ENCODE peak calls at places on chromosomes 16 and 17, in five cellular contexts. One of them, this sample, is unnamed.
A peak's percentile ranks its signal among the peaks of the same experiment; 100 is the strongest.

GRCh38 chr16:71626858-71627213 is 852 bp downstream of the MARVELD3 start:
- DNase-seq in K562: peak; percentile 33
- DNase-seq in SK-N-SH: no peak
- DNase-seq in IMR-90: no peak
- DNase-seq in GM12878: no peak
- DNase-seq in this sample: no peak

GRCh38 chr16:86930001-86930400 is 351.7 kb downstream of the FOXL1 start:
- DNase-seq in IMR-90: no peak
- DNase-seq in SK-N-SH: no peak
- DNase-seq in GM12878: no peak
- DNase-seq in K562: no peak
- DNase-seq in this sample: no peak

GRCh38 chr17:7716299-7716886 is 1.2 kb upstream of the DNAH2 start:
- DNase-seq in SK-N-SH: no peak
- DNase-seq in GM12878: no peak
- DNase-seq in IMR-90: no peak
- DNase-seq in K562: no peak
- DNase-seq in this sample: no peak

GRCh38 chr17:49633762-49634486 is 44.0 kb downstream of the SPOP start:
- DNase-seq in IMR-90: no peak
- DNase-seq in K562: no peak
- DNase-seq in GM12878: no peak
- DNase-seq in SK-N-SH: no peak
- DNase-seq in this sample: no peak

GRCh38 chr17:67999291-67999911 is 3.1 kb upstream of the C17orf58 start:
- DNase-seq in SK-N-SH: no peak
- DNase-seq in K562: no peak
- DNase-seq in GM12878: no peak
- DNase-seq in IMR-90: peak; percentile 52
- DNase-seq in this sample: no peak

GRCh38 chr16:88561485-88562369 is 8.5 kb upstream of the ZC3H18 start:
- DNase-seq in K562: peak; percentile 85
- DNase-seq in IMR-90: peak; percentile 43
- DNase-seq in SK-N-SH: peak; percentile 91
- DNase-seq in GM12878: no peak
- DNase-seq in this sample: no peak

GRCh38 chr17:43636446-43636845 is 25.3 kb downstream of the MEOX1 start:
- DNase-seq in GM12878: no peak
- DNase-seq in K562: no peak
- DNase-seq in IMR-90: no peak
- DNase-seq in SK-N-SH: no peak
- DNase-seq in this sample: no peak

GRCh38 chr16:3259097-3259496 is 2.7 kb upstream of the MEFV start:
- DNase-seq in GM12878: no peak
- DNase-seq in IMR-90: no peak
- DNase-seq in SK-N-SH: no peak
- DNase-seq in K562: no peak
- DNase-seq in this sample: peak; percentile 61

GRCh38 chr17:51152766-51153209 is 571 bp upstream of the NME1 start:
- DNase-seq in SK-N-SH: peak; percentile 67
- DNase-seq in K562: no peak
- DNase-seq in GM12878: no peak
- DNase-seq in IMR-90: peak; percentile 32
- DNase-seq in this sample: peak; percentile 27

DNA sequence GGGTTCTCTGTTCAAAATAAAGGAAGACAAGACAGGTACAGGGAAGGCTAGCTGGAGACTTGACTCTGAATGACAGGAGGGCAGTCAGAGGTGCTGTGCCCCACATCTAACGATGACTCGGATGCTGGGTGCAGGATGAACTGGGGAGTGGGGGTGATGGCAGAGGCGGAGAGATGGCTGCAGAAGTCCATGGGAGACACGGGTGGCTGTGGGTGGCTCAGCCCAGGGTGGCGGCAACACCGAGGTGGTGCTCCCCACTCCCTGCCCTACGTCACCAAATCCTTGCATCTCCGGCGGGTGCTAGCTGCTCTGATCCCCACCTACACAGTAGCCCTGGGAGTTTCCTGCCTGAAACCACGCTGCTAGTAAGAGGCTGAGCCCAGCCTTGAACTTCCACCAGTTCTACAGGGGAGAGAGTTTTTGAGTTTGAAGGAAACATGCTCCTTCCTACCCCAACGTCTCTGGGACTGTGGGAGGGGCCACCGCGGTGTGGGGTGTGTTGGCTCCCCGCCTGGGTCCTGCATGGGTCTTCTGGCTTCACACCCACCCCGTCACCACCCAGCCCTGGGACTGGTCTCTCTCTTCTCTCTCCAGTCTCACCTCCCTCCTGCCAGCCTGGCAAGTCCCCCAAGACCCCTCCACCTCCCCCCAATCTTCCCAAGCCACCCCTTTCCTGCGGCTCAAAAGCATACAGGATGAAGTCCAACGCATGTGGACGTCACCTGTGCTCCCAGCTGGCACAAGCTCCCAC is 4.5 kb downstream of the GSG1L start:
- DNase-seq in IMR-90: no peak
- DNase-seq in SK-N-SH: no peak
- DNase-seq in GM12878: no peak
- DNase-seq in K562: peak; percentile 8
- DNase-seq in this sample: no peak
- TF ChIP-seq MXI1 in IMR-90: no peak
- TF ChIP-seq MXI1 in SK-N-SH: no peak
- TF ChIP-seq MXI1 in GM12878: no peak
- TF ChIP-seq MXI1 in K562: no peak
- TF ChIP-seq MXI1 in this sample: no peak

GRCh38 chr17:20074489-20074888 is 65.3 kb downstream of the SPECC1 start:
- DNase-seq in GM12878: no peak
- DNase-seq in K562: no peak
- DNase-seq in SK-N-SH: no peak
- DNase-seq in IMR-90: no peak
- DNase-seq in this sample: no peak

GRCh38 chr17:20071824-20072691 is 62.9 kb downstream of the SPECC1 start:
- DNase-seq in GM12878: no peak
- DNase-seq in K562: no peak
- DNase-seq in SK-N-SH: no peak
- DNase-seq in IMR-90: no peak
- DNase-seq in this sample: no peak

GRCh38 chr17:20074001-20074400 is 64.8 kb downstream of the SPECC1 start:
- DNase-seq in K562: no peak
- DNase-seq in IMR-90: no peak
- DNase-seq in GM12878: no peak
- DNase-seq in SK-N-SH: no peak
- DNase-seq in this sample: no peak

GRCh38 chr17:20072692-20072992 is 63.5 kb downstream of the SPECC1 start:
- DNase-seq in K562: no peak
- DNase-seq in SK-N-SH: no peak
- DNase-seq in IMR-90: no peak
- DNase-seq in GM12878: no peak
- DNase-seq in this sample: no peak

DNA sequence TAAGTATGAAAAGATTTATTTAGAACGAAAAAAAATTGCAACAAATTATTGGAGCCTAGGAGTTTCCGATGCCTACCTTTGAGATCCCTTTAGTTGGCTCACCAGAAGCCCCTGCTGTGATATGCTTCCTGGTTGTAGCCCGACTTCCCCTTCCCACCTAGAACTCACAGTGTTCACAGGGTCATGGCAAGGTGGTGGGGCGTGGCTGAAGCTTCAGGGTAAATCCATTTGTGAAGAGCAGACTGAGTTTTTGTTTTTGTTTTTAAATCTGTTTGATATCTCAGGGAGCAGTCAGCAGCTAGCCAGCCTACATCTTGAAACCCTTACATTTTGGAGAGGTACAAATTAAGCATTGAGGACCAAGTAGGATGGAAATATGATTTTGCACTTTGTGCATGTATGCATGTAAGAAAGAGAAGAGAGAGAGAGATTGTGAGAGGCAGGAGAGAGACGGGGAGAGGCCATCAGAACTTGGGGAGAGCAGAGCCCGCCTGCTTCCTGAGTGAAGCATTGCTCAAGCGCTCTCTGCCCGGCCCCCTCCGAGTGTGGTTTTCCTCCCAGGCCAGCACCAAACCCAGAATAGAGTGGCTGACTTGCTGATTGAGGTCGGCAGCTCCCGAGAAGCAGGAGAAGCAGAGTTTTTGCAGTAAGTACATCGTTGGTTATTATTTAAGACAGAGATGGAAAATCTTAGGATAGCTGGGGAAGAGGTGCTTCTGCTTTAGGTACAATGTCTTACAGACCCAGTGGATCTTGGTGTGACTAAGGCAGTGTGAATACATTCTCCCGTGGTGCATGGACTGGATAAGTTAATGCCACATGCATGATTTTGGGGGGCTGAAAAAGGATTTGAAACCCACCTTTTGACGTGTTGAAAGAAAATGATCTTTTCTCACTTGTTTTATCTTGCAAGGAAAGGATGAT is 64.2 kb downstream of the SPECC1 start:
- DNase-seq in SK-N-SH: no peak
- DNase-seq in K562: peak; percentile 22
- DNase-seq in IMR-90: peak; percentile 10
- DNase-seq in GM12878: no peak
- DNase-seq in this sample: no peak
- TF ChIP-seq MXI1 in SK-N-SH: no peak
- TF ChIP-seq MXI1 in K562: no peak
- TF ChIP-seq MXI1 in IMR-90: no peak
- TF ChIP-seq MXI1 in GM12878: no peak
- TF ChIP-seq MXI1 in this sample: no peak

GRCh38 chr17:32445976-32446375 is 1.7 kb downstream of the PSMD11 start:
- DNase-seq in SK-N-SH: no peak
- DNase-seq in K562: peak; percentile 58
- DNase-seq in GM12878: no peak
- DNase-seq in IMR-90: peak; percentile 57
- DNase-seq in this sample: no peak
- TF ChIP-seq MXI1 in SK-N-SH: no peak
- TF ChIP-seq MXI1 in K562: no peak
- TF ChIP-seq MXI1 in GM12878: no peak
- TF ChIP-seq MXI1 in IMR-90: no peak
- TF ChIP-seq MXI1 in this sample: no peak

DNA sequence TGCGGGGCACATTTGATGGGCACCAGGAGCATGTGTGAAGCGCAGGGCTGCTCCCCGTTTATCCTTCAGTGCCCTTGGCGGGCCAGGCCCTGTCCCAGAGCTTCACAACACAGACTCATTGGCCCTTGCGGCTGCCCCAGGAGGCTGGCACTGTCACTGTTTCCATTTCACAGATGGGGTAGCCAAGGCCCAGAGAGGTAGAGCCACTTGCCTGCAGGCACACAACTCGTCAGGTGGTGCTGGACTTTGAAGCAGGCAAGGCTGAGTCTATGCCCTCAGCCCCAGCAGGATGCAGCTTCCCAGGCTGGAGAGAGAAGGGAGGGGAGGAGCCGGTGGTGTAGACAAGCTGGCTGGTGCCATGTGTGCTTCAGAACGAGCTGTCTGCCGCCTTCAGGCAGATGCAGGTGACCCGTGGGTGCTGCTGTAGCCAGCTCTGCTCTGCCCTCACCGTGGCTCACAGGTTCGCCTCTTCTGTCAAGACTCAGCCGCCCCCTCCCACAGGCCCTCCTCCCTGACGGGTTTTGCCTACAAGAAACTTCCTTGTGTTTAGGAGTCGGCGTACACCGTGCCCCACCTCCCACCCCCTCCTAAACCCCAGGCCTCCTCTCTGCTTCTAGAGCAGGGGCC is 232.3 kb upstream of the CIBAR2 start:
- DNase-seq in GM12878: no peak
- DNase-seq in SK-N-SH: no peak
- DNase-seq in K562: no peak
- DNase-seq in IMR-90: no peak
- DNase-seq in this sample: no peak
- TF ChIP-seq MXI1 in GM12878: no peak
- TF ChIP-seq MXI1 in SK-N-SH: no peak
- TF ChIP-seq MXI1 in K562: no peak
- TF ChIP-seq MXI1 in IMR-90: no peak
- TF ChIP-seq MXI1 in this sample: no peak

DNA sequence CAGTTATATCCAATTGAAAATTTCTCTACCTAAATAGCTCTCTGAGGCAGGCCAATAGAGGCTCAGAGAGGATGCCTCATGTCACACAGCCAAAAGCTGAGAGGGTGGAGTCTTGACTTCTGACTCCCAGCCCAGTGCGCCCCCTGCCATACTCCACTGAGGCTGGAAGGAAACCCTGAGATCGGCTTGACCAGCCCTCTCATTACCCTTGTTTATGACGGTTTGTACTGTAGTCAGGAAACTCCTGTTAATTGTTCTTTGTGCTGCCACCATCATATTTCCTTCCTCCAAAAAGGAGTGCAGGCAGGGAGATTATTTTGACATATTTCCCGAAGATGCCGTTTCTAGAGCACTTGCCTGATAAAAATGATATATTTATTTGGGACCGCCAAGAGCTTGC is 107.9 kb downstream of the AIPL1 start:
- DNase-seq in K562: peak; percentile 11
- DNase-seq in GM12878: no peak
- DNase-seq in IMR-90: no peak
- DNase-seq in SK-N-SH: no peak
- DNase-seq in this sample: no peak
- TF ChIP-seq MXI1 in K562: no peak
- TF ChIP-seq MXI1 in GM12878: no peak
- TF ChIP-seq MXI1 in IMR-90: no peak
- TF ChIP-seq MXI1 in SK-N-SH: no peak
- TF ChIP-seq MXI1 in this sample: no peak

DNA sequence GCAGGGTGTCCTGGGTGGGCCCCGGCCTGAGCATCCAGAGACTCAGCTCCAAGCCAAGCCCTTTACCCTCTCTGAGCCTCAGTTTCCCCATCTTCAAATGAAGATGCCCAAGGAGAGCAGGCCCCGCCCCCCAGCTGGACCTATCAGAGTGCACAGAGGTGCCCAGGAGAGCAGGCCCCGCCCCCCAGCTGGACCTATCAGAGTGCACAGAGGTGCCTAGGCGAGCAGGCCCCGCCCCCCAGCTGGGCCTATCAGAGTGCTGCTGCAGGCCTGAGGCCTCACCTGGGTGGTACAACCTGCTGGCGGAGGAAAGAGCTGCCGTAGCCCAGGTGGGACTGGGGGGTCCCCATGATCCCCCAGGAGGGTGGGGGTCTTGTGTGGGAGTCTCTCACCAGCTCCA is 3.4 kb upstream of the SSTR5 start:
- DNase-seq in SK-N-SH: no peak
- DNase-seq in GM12878: no peak
- DNase-seq in K562: no peak
- DNase-seq in IMR-90: no peak
- DNase-seq in this sample: no peak
- TF ChIP-seq MXI1 in SK-N-SH: no peak
- TF ChIP-seq MXI1 in GM12878: no peak
- TF ChIP-seq MXI1 in K562: no peak
- TF ChIP-seq MXI1 in IMR-90: no peak
- TF ChIP-seq MXI1 in this sample: no peak

GRCh38 chr16:47244206-47244605 is 100.5 kb upstream of the NETO2 start:
- DNase-seq in SK-N-SH: no peak
- DNase-seq in GM12878: no peak
- DNase-seq in IMR-90: no peak
- DNase-seq in K562: no peak
- DNase-seq in this sample: no peak
- TF ChIP-seq MXI1 in SK-N-SH: no peak
- TF ChIP-seq MXI1 in GM12878: no peak
- TF ChIP-seq MXI1 in IMR-90: no peak
- TF ChIP-seq MXI1 in K562: no peak
- TF ChIP-seq MXI1 in this sample: no peak

DNA sequence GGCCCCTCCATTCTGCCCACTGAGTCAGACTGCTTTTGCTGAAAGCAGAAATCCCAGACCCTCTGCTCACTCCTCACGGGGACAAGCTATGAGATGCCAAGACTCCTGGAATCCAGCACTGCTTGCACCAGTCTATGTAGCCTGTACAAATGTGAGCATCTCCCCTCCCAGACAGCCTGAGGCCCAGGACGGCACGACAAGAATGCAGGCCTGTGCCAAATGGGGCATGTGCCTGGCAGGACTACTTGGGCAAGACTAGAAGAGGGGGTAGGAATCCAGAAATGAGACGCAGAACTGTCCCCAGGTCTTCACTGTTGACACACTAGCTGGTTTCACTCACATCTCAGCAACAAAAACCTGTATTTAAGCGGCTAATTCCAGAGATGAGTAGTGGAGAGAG is 2.8 kb upstream of the MYO1C start:
- DNase-seq in GM12878: no peak
- DNase-seq in K562: no peak
- DNase-seq in SK-N-SH: no peak
- DNase-seq in IMR-90: no peak
- DNase-seq in this sample: no peak
- TF ChIP-seq MXI1 in GM12878: no peak
- TF ChIP-seq MXI1 in K562: no peak
- TF ChIP-seq MXI1 in SK-N-SH: no peak
- TF ChIP-seq MXI1 in IMR-90: no peak
- TF ChIP-seq MXI1 in this sample: no peak

This sample was measured in HepG2.